ENCODE peak calls at places on chromosomes 4 and X, in four cellular contexts. One of them, this sample, is unnamed.

GRCh38 chr4:55127053-55127452 is 1.7 kb upstream of the KDR start:
- DNase-seq in heart left ventricle: no peak
- DNase-seq in heart right ventricle: no peak
- DNase-seq in HCT116: no peak
- DNase-seq in this sample: no peak

GRCh38 chrX:75181721-75182120 is 25.6 kb upstream of the ABCB7 start:
- DNase-seq in heart right ventricle: no peak
- DNase-seq in HCT116: no peak
- DNase-seq in heart left ventricle: no peak
- DNase-seq in this sample: no peak

GRCh38 chr4:156528216-156528615 is 443.4 kb downstream of the PDGFC start:
- DNase-seq in heart left ventricle: no peak
- DNase-seq in HCT116: no peak
- DNase-seq in heart right ventricle: no peak
- DNase-seq in this sample: no peak

GRCh38 chr4:150582881-150583286 is 933 bp downstream of the MAB21L2 start:
- DNase-seq in heart right ventricle: no peak
- DNase-seq in HCT116: no peak
- DNase-seq in heart left ventricle: no peak
- DNase-seq in this sample: no peak

GRCh38 chr4:4759883-4760282 is 99.6 kb upstream of the MSX1 start:
- DNase-seq in heart left ventricle: no peak
- DNase-seq in HCT116: no peak
- DNase-seq in heart right ventricle: no peak
- DNase-seq in this sample: no peak

GRCh38 chrX:17464196-17464595 is 89.2 kb downstream of the NHS start:
- DNase-seq in heart left ventricle: no peak
- DNase-seq in HCT116: no peak
- DNase-seq in heart right ventricle: no peak
- DNase-seq in this sample: peak; percentile 18

GRCh38 chrX:24025741-24026402 is 1.1 kb downstream of the KLHL15 start:
- DNase-seq in heart left ventricle: no peak
- DNase-seq in HCT116: peak; percentile 24
- DNase-seq in heart right ventricle: peak; percentile 27
- DNase-seq in this sample: no peak

GRCh38 chrX:94961730-94962129 is 1287.7 kb downstream of the FAM133A start:
- DNase-seq in heart right ventricle: no peak
- DNase-seq in HCT116: no peak
- DNase-seq in heart left ventricle: no peak
- DNase-seq in this sample: no peak

GRCh38 chr4:78754872-78755271 is 21.3 kb upstream of the BMP2K start:
- DNase-seq in heart left ventricle: no peak
- DNase-seq in heart right ventricle: no peak
- DNase-seq in HCT116: no peak
- DNase-seq in this sample: no peak

GRCh38 chr4:26239796-26240195 is 81.0 kb upstream of the RBPJ start:
- DNase-seq in heart right ventricle: no peak
- DNase-seq in HCT116: no peak
- DNase-seq in heart left ventricle: no peak
- DNase-seq in this sample: no peak

GRCh38 chrX:52363247-52363883 is 5.5 kb upstream of the XAGE2 start:
- DNase-seq in HCT116: peak; percentile 13
- DNase-seq in heart right ventricle: no peak
- DNase-seq in heart left ventricle: no peak
- DNase-seq in this sample: no peak

GRCh38 chr4:140237616-140238352 is 83.8 kb upstream of the MAML3 start:
- DNase-seq in HCT116: no peak
- DNase-seq in heart left ventricle: peak; percentile 68
- DNase-seq in heart right ventricle: peak; percentile 72
- DNase-seq in this sample: no peak

GRCh38 chrX:10556405-10556804 is 64.0 kb downstream of the MID1 start:
- DNase-seq in heart right ventricle: no peak
- DNase-seq in HCT116: no peak
- DNase-seq in heart left ventricle: no peak
- DNase-seq in this sample: no peak

GRCh38 chrX:10555846-10556245 is 64.5 kb downstream of the MID1 start:
- DNase-seq in heart right ventricle: no peak
- DNase-seq in heart left ventricle: no peak
- DNase-seq in HCT116: no peak
- DNase-seq in this sample: no peak

GRCh38 chrX:10557166-10557565 is 63.2 kb downstream of the MID1 start:
- DNase-seq in heart right ventricle: no peak
- DNase-seq in HCT116: no peak
- DNase-seq in heart left ventricle: no peak
- DNase-seq in this sample: no peak

GRCh38 chrX:10549280-10549679 is 71.1 kb downstream of the MID1 start:
- DNase-seq in heart right ventricle: no peak
- DNase-seq in heart left ventricle: no peak
- DNase-seq in HCT116: no peak
- DNase-seq in this sample: no peak

GRCh38 chrX:10554612-10555270 is 65.6 kb downstream of the MID1 start:
- DNase-seq in heart right ventricle: peak; percentile 23
- DNase-seq in HCT116: no peak
- DNase-seq in heart left ventricle: no peak
- DNase-seq in this sample: no peak
- H3K27ac ChIP-seq in heart right ventricle: no peak overlapping the region
- H3K27ac ChIP-seq in HCT116: no peak overlapping the region
- H3K27ac ChIP-seq in heart left ventricle: peak overlapping the region; percentile 39
- H3K27ac ChIP-seq in this sample: no peak overlapping the region

DNA sequence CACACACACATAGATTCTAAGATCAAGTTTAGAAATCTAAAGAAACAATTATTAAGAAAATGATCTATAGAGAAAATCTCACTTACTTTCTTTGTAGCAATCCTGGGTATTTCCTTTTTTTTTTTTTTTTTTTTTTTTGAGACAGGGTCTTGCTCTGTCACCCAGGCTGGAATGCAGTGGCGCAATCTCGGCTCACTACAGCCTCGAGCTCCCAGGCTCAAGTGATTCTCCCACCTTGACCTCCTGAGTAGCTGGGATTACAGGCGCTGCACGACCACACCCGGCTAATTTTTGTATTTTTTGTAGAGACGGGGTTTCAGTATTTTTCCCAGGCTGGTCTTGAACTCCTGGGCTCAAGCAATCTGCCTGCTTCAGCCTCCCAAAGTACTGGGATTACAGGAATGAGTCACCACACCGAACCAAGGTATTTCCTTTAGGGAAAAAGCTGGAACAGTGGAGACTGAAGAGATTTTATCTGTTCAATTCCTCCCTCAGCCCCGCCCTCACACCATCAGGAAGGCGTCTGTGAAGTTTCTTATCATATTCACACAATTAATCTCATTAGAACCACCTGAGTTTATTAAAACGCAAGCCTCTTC is at the start of gene TRIML2:
- DNase-seq in heart left ventricle: no peak
- DNase-seq in HCT116: peak; percentile 57
- DNase-seq in heart right ventricle: no peak
- DNase-seq in this sample: no peak
- H3K27ac ChIP-seq in heart left ventricle: no peak within 1 kb of the TSS
- H3K27ac ChIP-seq in HCT116: peak within 1 kb of the TSS; percentile 75
- H3K27ac ChIP-seq in heart right ventricle: no peak within 1 kb of the TSS
- H3K27ac ChIP-seq in this sample: peak within 1 kb of the TSS; percentile 63

DNA sequence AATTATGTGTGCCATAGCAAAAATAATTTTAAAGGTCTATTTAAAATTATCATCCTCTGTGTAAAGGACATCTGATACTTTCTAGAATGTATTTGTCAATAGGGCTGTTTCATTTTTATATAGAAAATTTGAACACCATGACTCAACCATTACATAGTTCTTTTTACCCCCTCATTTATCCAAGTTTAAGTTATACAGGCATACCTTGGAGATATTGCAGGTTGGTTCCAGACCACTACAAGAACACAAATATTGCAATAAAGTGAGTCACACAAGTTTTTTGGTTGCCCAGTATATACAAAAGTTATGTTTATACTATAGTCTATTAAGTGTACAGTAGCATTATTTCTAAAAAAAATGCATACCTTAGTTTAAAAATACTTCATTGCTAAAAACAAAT is 130.4 kb downstream of the MSL3 start:
- DNase-seq in heart left ventricle: no peak
- DNase-seq in heart right ventricle: no peak
- DNase-seq in HCT116: no peak
- DNase-seq in this sample: no peak
- H3K27ac ChIP-seq in heart left ventricle: no peak overlapping the region
- H3K27ac ChIP-seq in heart right ventricle: no peak overlapping the region
- H3K27ac ChIP-seq in HCT116: no peak overlapping the region
- H3K27ac ChIP-seq in this sample: no peak overlapping the region

GRCh38 chr4:38621004-38621684 is 42.9 kb upstream of the KLF3 start:
- DNase-seq in heart left ventricle: no peak
- DNase-seq in heart right ventricle: no peak
- DNase-seq in HCT116: peak; percentile 29
- DNase-seq in this sample: peak; percentile 93

GRCh38 chr4:38620527-38620926 is 43.5 kb upstream of the KLF3 start:
- DNase-seq in HCT116: no peak
- DNase-seq in heart right ventricle: no peak
- DNase-seq in heart left ventricle: no peak
- DNase-seq in this sample: no peak

GRCh38 chr4:38621831-38622230 is 42.2 kb upstream of the KLF3 start:
- DNase-seq in heart right ventricle: no peak
- DNase-seq in heart left ventricle: no peak
- DNase-seq in HCT116: no peak
- DNase-seq in this sample: no peak

GRCh38 chr4:38623260-38623659 is 40.7 kb upstream of the KLF3 start:
- DNase-seq in heart left ventricle: no peak
- DNase-seq in heart right ventricle: no peak
- DNase-seq in HCT116: no peak
- DNase-seq in this sample: no peak

GRCh38 chr4:38625508-38625907 is 38.5 kb upstream of the KLF3 start:
- DNase-seq in HCT116: no peak
- DNase-seq in heart right ventricle: no peak
- DNase-seq in heart left ventricle: no peak
- DNase-seq in this sample: no peak
- H3K27ac ChIP-seq in HCT116: no peak overlapping the region
- H3K27ac ChIP-seq in heart right ventricle: no peak overlapping the region
- H3K27ac ChIP-seq in heart left ventricle: no peak overlapping the region
- H3K27ac ChIP-seq in this sample: no peak overlapping the region

DNA sequence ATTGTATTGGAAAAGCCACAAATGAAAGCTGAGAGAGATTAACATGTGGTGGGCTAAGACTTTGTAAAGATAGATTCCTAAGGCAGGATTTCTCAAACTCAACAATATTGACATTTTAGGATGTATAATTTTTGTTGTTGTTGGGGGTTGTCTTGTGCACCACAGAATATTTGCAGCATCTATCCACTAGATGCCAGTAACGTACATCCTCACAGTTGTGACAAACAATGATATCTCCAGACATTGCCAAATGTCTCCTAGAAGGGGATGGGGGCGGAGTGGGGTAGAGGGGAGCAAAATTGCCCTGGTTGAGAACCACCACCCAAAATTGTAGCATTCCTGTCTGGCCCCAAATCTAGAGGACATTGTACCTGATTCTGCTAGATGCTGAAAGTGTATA is 14.7 kb upstream of the CBR4 start:
- DNase-seq in HCT116: peak; percentile 15
- DNase-seq in heart left ventricle: no peak
- DNase-seq in heart right ventricle: peak; percentile 34
- DNase-seq in this sample: no peak
- H3K27ac ChIP-seq in HCT116: no peak overlapping the region
- H3K27ac ChIP-seq in heart left ventricle: no peak overlapping the region
- H3K27ac ChIP-seq in heart right ventricle: no peak overlapping the region
- H3K27ac ChIP-seq in this sample: no peak overlapping the region

DNA sequence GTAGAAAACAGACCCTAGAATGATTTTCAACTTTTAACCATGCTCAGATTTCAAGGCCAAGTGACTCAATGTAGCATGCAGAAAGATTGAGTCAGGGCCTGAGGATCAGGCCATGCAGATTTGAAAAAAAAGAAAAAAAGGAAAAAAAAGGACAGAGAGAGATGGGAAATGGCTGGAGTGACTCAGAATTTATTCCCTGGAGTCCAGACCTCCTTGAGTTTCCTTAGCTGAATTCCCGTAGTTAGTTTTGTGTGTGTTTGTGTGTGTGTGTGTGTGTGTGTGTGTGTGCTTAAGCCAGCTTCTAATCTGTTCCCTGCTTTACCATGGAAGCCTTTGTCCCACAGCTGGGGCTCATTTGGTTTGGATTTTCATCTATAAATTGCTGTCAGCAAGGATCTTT is 108.8 kb upstream of the DDIT4L start:
- DNase-seq in heart right ventricle: peak; percentile 42
- DNase-seq in heart left ventricle: peak; percentile 32
- DNase-seq in HCT116: peak; percentile 8
- DNase-seq in this sample: no peak
- H3K27ac ChIP-seq in heart right ventricle: no peak overlapping the region
- H3K27ac ChIP-seq in heart left ventricle: peak overlapping the region; percentile 37
- H3K27ac ChIP-seq in HCT116: peak overlapping the region; percentile 64
- H3K27ac ChIP-seq in this sample: peak overlapping the region; percentile 24

GRCh38 chrX:16239211-16239610 is 71.9 kb downstream of the MAGEB17 start:
- DNase-seq in heart right ventricle: no peak
- DNase-seq in heart left ventricle: no peak
- DNase-seq in HCT116: peak; percentile 35
- DNase-seq in this sample: peak; percentile 75
- H3K27ac ChIP-seq in heart right ventricle: no peak overlapping the region
- H3K27ac ChIP-seq in heart left ventricle: no peak overlapping the region
- H3K27ac ChIP-seq in HCT116: no peak overlapping the region
- H3K27ac ChIP-seq in this sample: no peak overlapping the region